ENCODE peak calls at places on chromosome 20, in four cellular contexts. One of them, this sample, is unnamed.
A peak's percentile ranks its signal among the peaks of the same experiment; 100 is the strongest.

GRCh38 chr20:54047048-54047447 is 23.3 kb downstream of the BCAS1 start:
- DNase-seq in aorta: no peak
- DNase-seq in brain microvascular endothelial cell: no peak
- DNase-seq in ovary: no peak
- DNase-seq in this sample: no peak

GRCh38 chr20:38790210-38791053 is 15.1 kb upstream of the PPP1R16B start:
- DNase-seq in brain microvascular endothelial cell: peak; percentile 25
- DNase-seq in aorta: no peak
- DNase-seq in ovary: no peak
- DNase-seq in this sample: no peak

GRCh38 chr20:50513169-50514034 is 3.2 kb downstream of the PTPN1 start:
- DNase-seq in brain microvascular endothelial cell: no peak
- DNase-seq in aorta: no peak
- DNase-seq in ovary: no peak
- DNase-seq in this sample: no peak

GRCh38 chr20:22320245-22320915 is 264.0 kb downstream of the FOXA2 start:
- DNase-seq in brain microvascular endothelial cell: no peak
- DNase-seq in ovary: no peak
- DNase-seq in aorta: no peak
- DNase-seq in this sample: no peak

GRCh38 chr20:33291830-33292355 is 8.9 kb downstream of the BPIFB1 start:
- DNase-seq in aorta: no peak
- DNase-seq in brain microvascular endothelial cell: peak; percentile 4
- DNase-seq in ovary: no peak
- DNase-seq in this sample: peak; percentile 74

GRCh38 chr20:22070546-22070945 is 365.1 kb downstream of the PAX1 start:
- DNase-seq in ovary: no peak
- DNase-seq in aorta: no peak
- DNase-seq in brain microvascular endothelial cell: peak; percentile 23
- DNase-seq in this sample: no peak

GRCh38 chr20:33659341-33660034 is 2.6 kb upstream of the C20orf144 start:
- DNase-seq in brain microvascular endothelial cell: no peak
- DNase-seq in ovary: no peak
- DNase-seq in aorta: peak; percentile 62
- DNase-seq in this sample: no peak

GRCh38 chr20:23179766-23180403 is 93.8 kb upstream of the CD93 start:
- DNase-seq in aorta: no peak
- DNase-seq in brain microvascular endothelial cell: peak; percentile 55
- DNase-seq in ovary: no peak
- DNase-seq in this sample: no peak

GRCh38 chr20:33812673-33813462 is 1.7 kb downstream of the CHMP4B start:
- DNase-seq in aorta: no peak
- DNase-seq in ovary: no peak
- DNase-seq in brain microvascular endothelial cell: no peak
- DNase-seq in this sample: no peak

GRCh38 chr20:23147647-23147963 is 61.5 kb upstream of the CD93 start:
- DNase-seq in brain microvascular endothelial cell: no peak
- DNase-seq in ovary: no peak
- DNase-seq in aorta: no peak
- DNase-seq in this sample: no peak

GRCh38 chr20:54629632-54630031 is 154.2 kb downstream of the DOK5 start:
- DNase-seq in aorta: no peak
- DNase-seq in brain microvascular endothelial cell: no peak
- DNase-seq in ovary: no peak
- DNase-seq in this sample: no peak

GRCh38 chr20:51758978-51759544 is 9.1 kb downstream of the ATP9A start:
- DNase-seq in aorta: peak; percentile 81
- DNase-seq in ovary: no peak
- DNase-seq in brain microvascular endothelial cell: no peak
- DNase-seq in this sample: no peak

GRCh38 chr20:37145014-37145413 is 34.1 kb upstream of the RPN2 start:
- DNase-seq in ovary: no peak
- DNase-seq in aorta: no peak
- DNase-seq in brain microvascular endothelial cell: no peak
- DNase-seq in this sample: no peak

GRCh38 chr20:38825901-38826625 is 20.6 kb downstream of the PPP1R16B start:
- DNase-seq in brain microvascular endothelial cell: peak; percentile 73
- DNase-seq in aorta: no peak
- DNase-seq in ovary: no peak
- DNase-seq in this sample: no peak

GRCh38 chr20:49608752-49609670 is 41.1 kb upstream of the PTGIS start:
- DNase-seq in ovary: peak; percentile 62
- DNase-seq in brain microvascular endothelial cell: peak; percentile 12
- DNase-seq in aorta: peak; percentile 91
- DNase-seq in this sample: peak; percentile 68

GRCh38 chr20:57375652-57376230 is 15.5 kb upstream of the RBM38 start:
- DNase-seq in ovary: no peak
- DNase-seq in aorta: no peak
- DNase-seq in brain microvascular endothelial cell: no peak
- DNase-seq in this sample: no peak

GRCh38 chr20:46702447-46703203 is 6.8 kb upstream of the SLC2A10 start:
- DNase-seq in ovary: no peak
- DNase-seq in aorta: no peak
- DNase-seq in brain microvascular endothelial cell: no peak
- DNase-seq in this sample: no peak

GRCh38 chr20:48042628-48043027 is 257.3 kb upstream of the SULF2 start:
- DNase-seq in aorta: no peak
- DNase-seq in brain microvascular endothelial cell: no peak
- DNase-seq in ovary: no peak
- DNase-seq in this sample: no peak
- H3K27me3 ChIP-seq in aorta: no peaks in the 10 kb centered on the region
- H3K27me3 ChIP-seq in brain microvascular endothelial cell: peaks cover 2% of the 10 kb centered on the region
- H3K27me3 ChIP-seq in ovary: no peaks in the 10 kb centered on the region
- H3K27me3 ChIP-seq in this sample: no peaks in the 10 kb centered on the region

DNA sequence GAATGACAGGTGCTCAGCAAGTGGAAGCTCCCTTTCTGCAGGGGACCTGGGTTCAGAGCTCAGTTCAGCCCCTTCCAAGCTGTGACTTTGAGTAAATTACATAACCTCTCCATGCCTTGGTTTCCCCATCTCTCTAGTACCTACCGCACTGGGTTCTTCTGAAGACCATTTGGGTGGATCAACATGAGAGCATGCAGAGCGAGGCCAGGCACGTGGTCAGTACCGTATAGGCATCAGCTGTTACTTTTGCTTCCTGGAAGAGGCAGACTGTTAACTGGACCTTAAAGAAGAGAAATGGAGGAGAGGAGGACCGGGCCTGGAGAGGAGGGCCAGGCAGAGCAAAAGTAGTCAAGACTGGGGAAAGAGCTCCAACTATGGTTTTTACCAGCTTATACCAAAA is 1.7 kb upstream of the MYLK2 start:
- DNase-seq in aorta: no peak
- DNase-seq in ovary: no peak
- DNase-seq in brain microvascular endothelial cell: no peak
- DNase-seq in this sample: no peak
- H3K27me3 ChIP-seq in aorta: no peaks in the 10 kb centered on the region
- H3K27me3 ChIP-seq in ovary: no peaks in the 10 kb centered on the region
- H3K27me3 ChIP-seq in brain microvascular endothelial cell: no peaks in the 10 kb centered on the region
- H3K27me3 ChIP-seq in this sample: no peaks in the 10 kb centered on the region

GRCh38 chr20:44274303-44275017 is 27.4 kb downstream of the GDAP1L1 start:
- DNase-seq in ovary: no peak
- DNase-seq in aorta: peak; percentile 28
- DNase-seq in brain microvascular endothelial cell: no peak
- DNase-seq in this sample: no peak

GRCh38 chr20:44273231-44274215 is 26.4 kb downstream of the GDAP1L1 start:
- DNase-seq in aorta: peak; percentile 21
- DNase-seq in ovary: no peak
- DNase-seq in brain microvascular endothelial cell: no peak
- DNase-seq in this sample: no peak

GRCh38 chr20:44268802-44269201 is 21.7 kb downstream of the GDAP1L1 start:
- DNase-seq in ovary: no peak
- DNase-seq in aorta: no peak
- DNase-seq in brain microvascular endothelial cell: no peak
- DNase-seq in this sample: no peak

DNA sequence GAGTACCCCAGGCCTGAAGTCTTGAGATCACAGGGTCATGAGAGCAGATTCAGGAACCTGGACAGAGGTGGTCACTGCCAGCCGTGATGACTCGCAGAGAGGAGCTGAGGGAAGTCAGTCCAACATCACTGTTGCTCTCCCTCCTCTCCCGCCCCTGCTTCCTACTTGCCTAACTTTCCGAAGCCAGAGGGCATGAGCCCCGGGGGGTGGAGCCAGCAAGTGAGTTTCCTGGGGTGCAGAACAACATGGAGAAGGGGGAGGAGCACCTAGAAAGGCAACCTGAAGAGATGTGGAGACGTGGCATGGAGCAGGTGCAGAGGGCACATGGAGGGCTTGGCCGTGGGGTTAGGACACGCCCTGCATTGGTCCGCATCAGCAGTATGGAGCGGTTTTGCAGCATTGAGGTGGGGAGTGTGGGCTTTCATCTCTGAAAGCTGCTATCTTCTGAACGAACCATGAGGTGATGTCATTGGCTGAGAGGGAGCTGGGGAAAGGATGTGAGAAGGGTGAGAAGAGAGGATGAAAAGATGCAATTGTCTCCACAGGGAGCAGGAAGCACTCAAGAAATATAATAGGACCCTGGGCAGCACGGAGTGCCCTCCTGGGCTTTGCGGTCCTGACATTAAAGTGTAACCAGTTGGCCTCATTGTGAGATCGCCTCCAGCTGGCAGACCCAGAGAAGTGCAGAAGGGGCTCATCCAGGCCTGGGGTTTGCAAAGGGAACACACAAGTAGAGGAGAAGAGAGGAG is 25.0 kb downstream of the GDAP1L1 start:
- DNase-seq in brain microvascular endothelial cell: no peak
- DNase-seq in ovary: no peak
- DNase-seq in aorta: peak; percentile 24
- DNase-seq in this sample: no peak
- H3K27me3 ChIP-seq in brain microvascular endothelial cell: peaks cover 1% of the 10 kb centered on the region
- H3K27me3 ChIP-seq in ovary: no peaks in the 10 kb centered on the region
- H3K27me3 ChIP-seq in aorta: no peaks in the 10 kb centered on the region
- H3K27me3 ChIP-seq in this sample: no peaks in the 10 kb centered on the region

GRCh38 chr20:25073544-25073943 is 8.4 kb downstream of the VSX1 start:
- DNase-seq in aorta: no peak
- DNase-seq in ovary: no peak
- DNase-seq in brain microvascular endothelial cell: no peak
- DNase-seq in this sample: no peak
- H3K27me3 ChIP-seq in aorta: peaks cover 4% of the 10 kb centered on the region
- H3K27me3 ChIP-seq in ovary: no peaks in the 10 kb centered on the region
- H3K27me3 ChIP-seq in brain microvascular endothelial cell: peaks cover 53% of the 10 kb centered on the region
- H3K27me3 ChIP-seq in this sample: peaks cover 72% of the 10 kb centered on the region

GRCh38 chr20:2004171-2004570 is 10.3 kb upstream of the PDYN start:
- DNase-seq in brain microvascular endothelial cell: no peak
- DNase-seq in ovary: no peak
- DNase-seq in aorta: no peak
- DNase-seq in this sample: no peak
- H3K27me3 ChIP-seq in brain microvascular endothelial cell: no peaks in the 10 kb centered on the region
- H3K27me3 ChIP-seq in ovary: no peaks in the 10 kb centered on the region
- H3K27me3 ChIP-seq in aorta: peaks cover under 1% of the 10 kb centered on the region
- H3K27me3 ChIP-seq in this sample: no peaks in the 10 kb centered on the region

GRCh38 chr20:19786311-19786710 is 28.3 kb downstream of the RIN2 start:
- DNase-seq in ovary: no peak
- DNase-seq in aorta: no peak
- DNase-seq in brain microvascular endothelial cell: peak; percentile 83
- DNase-seq in this sample: peak; percentile 28
- H3K27me3 ChIP-seq in ovary: no peaks in the 10 kb centered on the region
- H3K27me3 ChIP-seq in aorta: no peaks in the 10 kb centered on the region
- H3K27me3 ChIP-seq in brain microvascular endothelial cell: no peaks in the 10 kb centered on the region
- H3K27me3 ChIP-seq in this sample: no peaks in the 10 kb centered on the region

DNA sequence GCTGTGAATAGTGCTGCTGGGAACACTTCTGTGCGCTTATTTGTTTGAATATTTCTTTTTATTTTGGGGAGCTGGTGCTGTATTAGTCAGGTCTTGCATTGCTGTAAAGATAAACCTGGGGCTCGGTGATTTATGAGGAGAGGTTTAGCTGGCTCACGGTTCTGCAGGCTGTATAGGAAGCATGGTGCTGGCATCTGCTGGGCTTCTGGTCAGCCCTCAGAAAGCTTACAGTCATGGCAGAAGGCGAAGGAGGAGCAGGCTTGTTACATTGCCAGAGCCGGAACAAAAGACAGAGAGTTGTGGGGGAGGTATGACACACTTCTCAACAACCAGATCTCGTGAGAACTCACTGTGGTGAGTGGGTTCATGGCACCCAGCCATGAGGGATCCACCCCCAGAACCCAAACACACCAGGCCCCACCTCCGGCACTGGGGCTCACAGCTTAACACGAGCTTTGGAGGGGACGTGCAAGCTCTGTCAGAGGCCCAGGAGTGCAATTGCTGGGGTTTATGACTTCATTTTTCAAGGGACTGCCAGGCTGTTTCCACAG is 68.8 kb upstream of the GATA5 start:
- DNase-seq in ovary: no peak
- DNase-seq in brain microvascular endothelial cell: no peak
- DNase-seq in aorta: no peak
- DNase-seq in this sample: no peak
- H3K27me3 ChIP-seq in ovary: no peaks in the 10 kb centered on the region
- H3K27me3 ChIP-seq in brain microvascular endothelial cell: peaks cover 4% of the 10 kb centered on the region
- H3K27me3 ChIP-seq in aorta: no peaks in the 10 kb centered on the region
- H3K27me3 ChIP-seq in this sample: no peaks in the 10 kb centered on the region

GRCh38 chr20:59569305-59569704 is 35.0 kb upstream of the PHACTR3 start:
- DNase-seq in brain microvascular endothelial cell: no peak
- DNase-seq in aorta: no peak
- DNase-seq in ovary: no peak
- DNase-seq in this sample: no peak
- H3K27me3 ChIP-seq in brain microvascular endothelial cell: no peaks in the 10 kb centered on the region
- H3K27me3 ChIP-seq in aorta: no peaks in the 10 kb centered on the region
- H3K27me3 ChIP-seq in ovary: no peaks in the 10 kb centered on the region
- H3K27me3 ChIP-seq in this sample: no peaks in the 10 kb centered on the region

DNA sequence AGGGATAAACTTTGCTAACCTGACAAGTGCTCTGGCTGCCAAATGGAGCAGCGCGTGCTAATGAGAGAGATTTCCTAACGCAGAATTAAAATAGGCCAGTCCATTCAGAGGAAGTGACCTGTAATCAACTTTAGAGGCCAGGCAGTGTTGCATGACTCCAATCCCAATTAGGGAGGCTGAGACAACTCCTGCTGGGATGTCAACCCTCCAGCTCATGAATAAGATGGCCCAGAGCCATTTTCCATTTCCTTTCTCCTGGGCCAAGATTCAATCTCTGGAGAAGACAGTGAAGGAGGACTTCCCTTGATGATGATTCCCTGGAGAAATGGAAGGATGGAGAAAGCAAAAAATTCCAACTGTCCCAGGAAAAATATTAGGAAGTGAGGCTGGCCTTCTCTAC is 241.5 kb upstream of the RNF24 start:
- DNase-seq in brain microvascular endothelial cell: no peak
- DNase-seq in aorta: no peak
- DNase-seq in ovary: no peak
- DNase-seq in this sample: no peak
- H3K27me3 ChIP-seq in brain microvascular endothelial cell: no peaks in the 10 kb centered on the region
- H3K27me3 ChIP-seq in aorta: no peaks in the 10 kb centered on the region
- H3K27me3 ChIP-seq in ovary: no peaks in the 10 kb centered on the region
- H3K27me3 ChIP-seq in this sample: peaks cover 8% of the 10 kb centered on the region

GRCh38 chr20:728022-728944 is 40.0 kb downstream of the SLC52A3 start:
- DNase-seq in brain microvascular endothelial cell: peak; percentile 9
- DNase-seq in aorta: peak; percentile 80
- DNase-seq in ovary: no peak
- DNase-seq in this sample: peak; percentile 77
- H3K27me3 ChIP-seq in brain microvascular endothelial cell: peaks cover 30% of the 10 kb centered on the region
- H3K27me3 ChIP-seq in aorta: no peaks in the 10 kb centered on the region
- H3K27me3 ChIP-seq in ovary: no peaks in the 10 kb centered on the region
- H3K27me3 ChIP-seq in this sample: no peaks in the 10 kb centered on the region